ENCODE peak calls at places on chromosomes 11 and 22, in seven cellular contexts. K, Q, C, N, W, I and P are unnamed samples.

GRCh38 chr11:121881806-121882205 is 234.2 kb downstream of the BLID start:
- DNase-seq in I (no peak), C (no peak), Q (no peak), N (no peak), W (no peak), K (no peak), P (no peak)

GRCh38 chr11:74330065-74330858 is 18.8 kb upstream of the P4HA3 start:
- DNase-seq in N (no peak), C (no peak), W (no peak), Q (no peak), K (no peak), I (no peak), P (no peak)

GRCh38 chr22:33569547-33569946 is 350.7 kb downstream of the LARGE1 start:
- DNase-seq in C (no peak), K (no peak), I (no peak), Q (no peak), W (no peak), N (no peak), P (no peak)

GRCh38 chr11:19279455-19279854 is 38.7 kb upstream of the E2F8 start:
- DNase-seq in W (no peak), C (no peak), K (no peak), N (no peak), I (no peak), Q (peak), P (no peak)

GRCh38 chr11:79404325-79404724 is 36.5 kb downstream of the TENM4 start:
- DNase-seq in W (no peak), C (peak), K (no peak), I (no peak), N (no peak), Q (peak), P (no peak)

GRCh38 chr11:18526130-18526520 is 617 bp downstream of the TSG101 start:
- DNase-seq in K (no peak), Q (no peak), I (no peak), N (no peak), W (no peak), C (no peak), P (no peak)

GRCh38 chr11:94583885-94584500 is 16.8 kb downstream of the PIWIL4 start:
- DNase-seq in C (no peak), I (no peak), Q (peak), K (no peak), N (no peak), W (no peak), P (no peak)

GRCh38 chr11:24356501-24356900 is 140.4 kb upstream of the LUZP2 start:
- DNase-seq in N (no peak), W (no peak), C (no peak), K (no peak), Q (no peak), I (no peak), P (no peak)

GRCh38 chr22:39215430-39216142 is 29.2 kb downstream of the PDGFB start:
- DNase-seq in N (no peak), K (no peak), C (no peak), Q (no peak), W (no peak), I (no peak), P (peak)

GRCh38 chr11:121721448-121721847 is 268.7 kb upstream of the SORL1-AS1 start:
- DNase-seq in W (no peak), K (no peak), I (no peak), N (no peak), Q (no peak), C (no peak), P (no peak)

GRCh38 chr22:25488244-25489020 is 76.0 kb upstream of the GRK3 start:
- DNase-seq in I (no peak), W (peak), K (peak), N (no peak), Q (peak), C (peak), P (peak)

GRCh38 chr11:19553683-19554333 is 158.8 kb upstream of the NAV2 start:
- DNase-seq in Q (peak), K (peak), N (peak), W (peak), I (no peak), C (peak), P (peak)

GRCh38 chr22:38724926-38725571 is 19.3 kb downstream of the GTPBP1 start:
- DNase-seq in C (no peak), K (no peak), W (no peak), Q (peak), I (no peak), N (no peak), P (no peak)

GRCh38 chr22:39384750-39385480 is 14.7 kb upstream of the TAB1 start:
- DNase-seq in K (no peak), N (no peak), Q (peak), C (no peak), W (peak), I (no peak), P (no peak)

GRCh38 chr22:16131918-16132317 is 442.1 kb downstream of the POTEH start:
- DNase-seq in C (no peak), Q (no peak), I (no peak), K (no peak), N (no peak), W (no peak), P (peak)

GRCh38 chr11:93604276-93604675 is 57.2 kb upstream of the CEP295 start:
- DNase-seq in I (no peak), W (no peak), C (no peak), K (no peak), N (no peak), Q (peak), P (no peak)

GRCh38 chr11:127789887-127790286 is 789.3 kb upstream of the KIRREL3 start:
- DNase-seq in C (no peak), N (no peak), Q (peak), I (no peak), K (peak), W (no peak), P (no peak)

GRCh38 chr11:46506486-46506808 is 87.4 kb downstream of the AMBRA1 start:
- DNase-seq in Q (no peak), K (no peak), C (no peak), I (no peak), W (no peak), N (no peak), P (no peak)

GRCh38 chr11:6738590-6738989 is 33.2 kb downstream of the OR2AG2 start:
- DNase-seq in W (no peak), N (no peak), Q (no peak), I (no peak), K (no peak), C (no peak), P (no peak)

GRCh38 chr11:6505577-6506240 is 8.6 kb downstream of the DNHD1 start:
- DNase-seq in I (no peak), W (no peak), Q (peak), C (peak), N (no peak), K (no peak), P (no peak)

GRCh38 chr11:73972620-73973449 is 9.8 kb downstream of the UCP2 start:
- DNase-seq in W (no peak), I (no peak), K (no peak), N (no peak), Q (peak), C (no peak), P (no peak)

GRCh38 chr11:45233121-45233803 is 52.9 kb downstream of the SYT13 start:
- DNase-seq in I (no peak), W (peak), C (peak), K (peak), Q (peak), N (peak), P (peak)

GRCh38 chr22:42816339-42816738 is 40.7 kb downstream of the ARFGAP3 start:
- DNase-seq in I (no peak), C (no peak), N (no peak), K (no peak), W (no peak), Q (no peak), P (no peak)

GRCh38 chr11:68414457-68415221 is 45.9 kb upstream of the PPP6R3 start:
- DNase-seq in N (no peak), W (no peak), Q (no peak), C (no peak), I (no peak), K (no peak), P (no peak)

GRCh38 chr22:30422481-30423295 is 2.9 kb upstream of the MTFP1 start:
- DNase-seq in K (peak), W (peak), Q (peak), I (no peak), N (peak), C (peak), P (no peak)

GRCh38 chr11:56172256-56172835 is 4.1 kb upstream of the OR5J2 start:
- DNase-seq in W (no peak), K (peak), I (no peak), C (no peak), Q (no peak), N (no peak), P (no peak)

GRCh38 chr11:2850366-2850765 is 35.2 kb downstream of the CDKN1C start:
- DNase-seq in K (no peak), N (no peak), Q (no peak), I (no peak), W (no peak), C (no peak), P (peak)

GRCh38 chr11:45155627-45156180 is 9.3 kb downstream of the PRDM11 start:
- DNase-seq in W (no peak), C (no peak), K (no peak), I (no peak), N (no peak), Q (no peak), P (no peak)

GRCh38 chr22:48955351-48956311 is 872.0 kb downstream of the BRD1 start:
- DNase-seq in W (no peak), N (peak), I (no peak), Q (no peak), K (peak), C (no peak), P (peak)

GRCh38 chr22:30968015-30968923 is at the start of gene MORC2:
- DNase-seq in W (peak), Q (no peak), K (peak), N (peak), I (no peak), C (no peak), P (peak)

GRCh38 chr11:748007-748359 is 719 bp downstream of the TALDO1 start:
- DNase-seq in N (no peak), K (peak), W (no peak), I (no peak), Q (peak), C (no peak), P (peak)

GRCh38 chr22:16949561-16949960 is 58.5 kb downstream of the GAB4 start:
- DNase-seq in W (peak), N (no peak), I (no peak), Q (no peak), K (no peak), C (no peak), P (no peak)

GRCh38 chr11:86099727-86100320 is 30.9 kb upstream of the PICALM start:
- DNase-seq in K (peak), W (no peak), I (no peak), Q (no peak), N (no peak), C (no peak), P (no peak)

GRCh38 chr11:62166371-62166770 is 23.6 kb upstream of the SCGB1D1 start:
- DNase-seq in W (no peak), C (no peak), K (no peak), I (no peak), Q (no peak), N (no peak), P (no peak)

GRCh38 chr11:34794696-34795095 is 121.5 kb downstream of the APIP start:
- DNase-seq in Q (no peak), N (no peak), K (no peak), W (no peak), C (no peak), I (no peak), P (no peak)

GRCh38 chr11:34791725-34792124 is 124.5 kb downstream of the APIP start:
- DNase-seq in N (no peak), Q (no peak), I (no peak), K (no peak), C (no peak), W (no peak), P (no peak)

GRCh38 chr11:34792143-34792542 is 124.0 kb downstream of the APIP start:
- DNase-seq in N (no peak), W (no peak), I (no peak), Q (no peak), K (no peak), C (no peak), P (no peak)

GRCh38 chr11:34792814-34793241 is 123.4 kb downstream of the APIP start:
- DNase-seq in C (peak), K (no peak), N (peak), W (peak), Q (no peak), I (no peak), P (no peak)

GRCh38 chr11:34793666-34794065 is 122.5 kb downstream of the APIP start:
- DNase-seq in C (no peak), Q (no peak), K (no peak), W (peak), I (no peak), N (no peak), P (no peak)
- TF ChIP-seq POLR2A in C (no peak), Q (no peak), K (no peak), W (no peak), I (no peak), N (no peak), P (no peak)

GRCh38 chr22:37676691-37677627 is 1.5 kb downstream of the LGALS1 start:
- DNase-seq in N (peak), C (peak), K (peak), Q (peak), W (peak), I (peak), P (peak)
- TF ChIP-seq POLR2A in N (no peak), C (no peak), K (peak), Q (peak), W (peak), I (no peak), P (peak)

GRCh38 chr22:37486224-37486845 is at the start of gene MFNG:
- DNase-seq in C (peak), N (peak), Q (peak), I (peak), W (peak), K (peak), P (peak)
- TF ChIP-seq POLR2A in C (no peak), N (no peak), Q (no peak), I (no peak), W (no peak), K (no peak), P (no peak)

GRCh38 chr11:65868076-65868667 is 4.4 kb downstream of the EFEMP2 start:
- DNase-seq in K (no peak), Q (peak), N (no peak), I (no peak), C (no peak), W (no peak), P (peak)
- TF ChIP-seq POLR2A in K (no peak), Q (no peak), N (no peak), I (no peak), C (no peak), W (no peak), P (no peak)

DNA sequence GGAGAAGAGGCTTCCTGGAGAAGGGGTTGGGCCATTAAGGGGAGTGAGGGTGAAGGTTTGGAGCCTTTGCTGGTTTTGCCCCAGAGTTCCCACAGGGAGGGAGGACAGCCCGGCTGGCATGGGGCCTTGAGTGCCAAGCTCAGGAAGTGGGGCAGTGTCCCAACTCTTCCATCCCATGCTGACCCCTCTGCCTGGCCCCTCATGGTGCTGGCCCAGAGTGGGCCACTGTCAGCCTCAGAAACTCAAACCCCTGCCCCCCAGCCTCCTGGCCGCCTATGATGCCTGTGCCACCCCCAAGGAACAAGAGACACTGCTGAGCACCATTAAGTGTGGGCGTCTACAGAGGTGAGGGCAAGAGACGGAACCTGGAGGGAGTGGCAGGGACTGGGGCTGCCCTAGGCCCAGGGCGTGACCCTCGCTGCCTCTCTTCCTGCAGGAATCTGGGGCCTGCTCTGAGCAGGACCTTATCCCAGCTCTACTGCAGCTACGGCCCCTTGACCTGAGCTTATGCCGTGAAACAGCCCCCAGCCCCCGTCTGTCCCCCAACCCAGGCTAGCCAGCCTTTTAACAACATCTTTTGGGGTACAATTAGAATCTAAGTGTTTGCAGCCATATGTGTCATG is 5.4 kb downstream of the MUS81 start:
- DNase-seq in W (no peak), C (no peak), Q (no peak), I (no peak), K (no peak), N (no peak), P (no peak)
- TF ChIP-seq POLR2A in W (no peak), C (no peak), Q (no peak), I (no peak), K (no peak), N (no peak), P (no peak)